ENCODE peak calls at places on chromosomes 7 and 10, in ten cellular contexts. D is activated naive CD8-positive, alpha-beta T cell treated with anti-CD3 and anti-CD28 coated beads, Interleukin-2, amount 50 U/mL, for 24 hours; P is fibroblast of the aortic adventitia; A is HEK293T; C is NCI-H1105; N is anterior cingulate cortex; F is osteocyte; R is fibroblast of lung; W is spleen; M is activated CD8-positive, alpha-beta memory T cell treated with anti-CD3 and anti-CD28 coated beads for 1 hour. T is an unnamed sample.

GRCh38 chr10:132880148-132880981 is 62.0 kb downstream of the CFAP46 start:
- DNase-seq in A (no peak), M (no peak), D (no peak), P (no peak), W (peak), F (no peak), C (no peak), R (no peak), N (no peak), T (no peak)

GRCh38 chr7:77327932-77328628 is 88.1 kb downstream of the GSAP start:
- DNase-seq in R (no peak), C (no peak), A (no peak), P (no peak), F (no peak), D (peak), M (no peak), N (no peak), W (no peak), T (no peak)

GRCh38 chr7:55099086-55099831 is 80.4 kb downstream of the EGFR start:
- DNase-seq in F (no peak), R (no peak), P (peak), N (no peak), C (no peak), D (no peak), A (no peak), M (no peak), W (no peak), T (no peak)

GRCh38 chr10:86950349-86950748 is 7.1 kb downstream of the MMRN2 start:
- DNase-seq in R (no peak), W (no peak), F (no peak), A (no peak), M (no peak), P (no peak), N (no peak), C (no peak), D (no peak), T (no peak)

GRCh38 chr7:112462236-112462635 is 12.0 kb downstream of the IFRD1 start:
- DNase-seq in A (no peak), N (no peak), W (no peak), P (peak), D (no peak), F (no peak), R (peak), C (peak), M (no peak), T (no peak)

GRCh38 chr10:17228081-17229015 is at the start of gene VIM:
- DNase-seq in R (peak), D (peak), P (peak), C (no peak), F (peak), W (peak), N (peak), M (peak), A (peak), T (no peak)

GRCh38 chr10:36280396-36280795 is 638.3 kb upstream of the FZD8 start:
- DNase-seq in A (no peak), M (no peak), W (no peak), F (no peak), N (no peak), C (no peak), D (no peak), R (peak), P (peak), T (no peak)

GRCh38 chr7:27175626-27176342 is 1.7 kb upstream of the HOXA10 start:
- DNase-seq in F (no peak), D (no peak), A (no peak), R (no peak), M (no peak), C (no peak), P (no peak), N (no peak), W (peak), T (no peak)

GRCh38 chr7:30708983-30709382 is 26.7 kb upstream of the CRHR2 start:
- DNase-seq in C (no peak), M (no peak), A (no peak), N (no peak), R (no peak), P (peak), W (peak), D (no peak), F (no peak), T (no peak)

GRCh38 chr7:127396184-127396583 is 3.7 kb upstream of the ZNF800 start:
- DNase-seq in W (no peak), R (no peak), A (peak), D (peak), N (no peak), C (no peak), P (peak), F (no peak), M (no peak), T (no peak)

GRCh38 chr7:133293390-133294110 is 40.7 kb downstream of the EXOC4 start:
- DNase-seq in D (no peak), A (no peak), P (no peak), M (no peak), N (no peak), W (no peak), R (no peak), F (no peak), C (peak), T (no peak)

T was measured in NCI-H526 treated with DMSO at 0.1 percent for 48 hours.